ENCODE peak calls at places on chromosomes 6 and 20, in eight cellular contexts. E, U, C, T, A, R, P and M are unnamed samples.

GRCh38 chr20:24633521-24633920 is 164.1 kb downstream of the SYNDIG1 start:
- DNase-seq in C (no peak), A (no peak), E (no peak), T (no peak), P (no peak), R (no peak), U (no peak), M (no peak)

GRCh38 chr6:28725890-28726348 is 197.9 kb downstream of the TRIM27 start:
- DNase-seq in C (no peak), T (no peak), R (no peak), U (no peak), A (no peak), E (no peak), P (no peak), M (no peak)

GRCh38 chr20:33576432-33576883 is 85.7 kb upstream of the C20orf144 start:
- DNase-seq in E (no peak), R (no peak), C (no peak), A (no peak), P (no peak), T (no peak), U (no peak), M (no peak)

GRCh38 chr6:158381214-158381613 is 68.9 kb downstream of the TULP4 start:
- DNase-seq in T (no peak), U (no peak), C (no peak), P (no peak), E (no peak), R (no peak), A (no peak), M (no peak)

GRCh38 chr20:41509801-41510200 is 108.4 kb downstream of the CHD6 start:
- DNase-seq in C (peak; percentile 31), P (no peak), U (peak; percentile 83), T (peak; percentile 62), R (no peak), A (no peak), E (no peak), M (peak; percentile 21)

GRCh38 chr6:158083687-158084325 is 84.3 kb downstream of the SERAC1 start:
- DNase-seq in P (no peak), C (no peak), A (no peak), U (no peak), R (no peak), T (no peak), E (no peak), M (no peak)

GRCh38 chr6:166936079-166936787 is 20.1 kb downstream of the RNASET2 start:
- DNase-seq in T (no peak), E (no peak), R (no peak), P (no peak), A (no peak), U (no peak), C (no peak), M (no peak)

GRCh38 chr20:32829291-32830005 is 9.7 kb downstream of the MAPRE1 start:
- DNase-seq in E (no peak), C (no peak), T (no peak), A (no peak), P (no peak), R (no peak), U (no peak), M (no peak)

GRCh38 chr6:24855389-24856245 is 56.9 kb upstream of the ARMH2 start:
- DNase-seq in P (no peak), U (no peak), C (peak; percentile 60), R (peak; percentile 63), A (peak; percentile 44), E (peak; percentile 62), T (peak; percentile 49), M (peak; percentile 65)

GRCh38 chr20:59994697-59995122 is 36.5 kb downstream of the CDH26 start:
- DNase-seq in P (no peak), U (peak; percentile 43), A (peak; percentile 22), C (peak; percentile 9), T (peak; percentile 45), E (no peak), R (no peak), M (no peak)